ENCODE peak calls at places on chromosome 15, in six cellular contexts. H is uterus, W is iPS-NIHi11, F is GM19239, Q is mucosa of gallbladder, U is ELF-1. E is an unnamed sample.

GRCh38 chr15:83585770-83586169 is 68.2 kb upstream of the ADAMTSL3 start:
- DNase-seq in H (no peak), W (no peak), F (no peak), Q (no peak), U (no peak), E (no peak)

GRCh38 chr15:51356983-51357382 is 15.5 kb downstream of the GLDN start:
- DNase-seq in H (no peak), W (no peak), F (no peak), Q (no peak), U (no peak), E (no peak)

GRCh38 chr15:37132826-37133417 is 32.6 kb upstream of the MEIS2 start:
- DNase-seq in H (no peak), W (no peak), F (no peak), Q (no peak), U (no peak), E (no peak)

GRCh38 chr15:81091889-81092558 is 42.0 kb upstream of the CFAP161 start:
- DNase-seq in H (peak), W (no peak), F (no peak), Q (peak), U (no peak), E (no peak)

GRCh38 chr15:90465930-90466567 is 63.7 kb upstream of the CRTC3 start:
- DNase-seq in H (no peak), W (no peak), F (no peak), Q (no peak), U (no peak), E (no peak)

GRCh38 chr15:19899021-19899824 is 642.4 kb downstream of the GOLGA6L6 start:
- DNase-seq in H (no peak), W (no peak), F (no peak), Q (no peak), U (no peak), E (peak)

GRCh38 chr15:67033521-67033920 is 31.9 kb upstream of the SMAD3 start:
- DNase-seq in H (no peak), W (peak), F (no peak), Q (no peak), U (peak), E (no peak)

GRCh38 chr15:38608682-38609081 is 44.1 kb upstream of the RASGRP1 start:
- DNase-seq in H (no peak), W (no peak), F (no peak), Q (no peak), U (no peak), E (no peak)

GRCh38 chr15:90603893-90604292 is 74.2 kb downstream of the CRTC3 start:
- DNase-seq in H (no peak), W (peak), F (no peak), Q (no peak), U (no peak), E (peak)

GRCh38 chr15:39598186-39598850 is 17.4 kb downstream of the THBS1 start:
- DNase-seq in H (no peak), W (no peak), F (no peak), Q (no peak), U (no peak), E (no peak)

GRCh38 chr15:73240864-73241499 is 127.8 kb downstream of the HCN4 start:
- DNase-seq in H (peak), W (peak), F (peak), Q (peak), U (peak), E (peak)

GRCh38 chr15:47750740-47751262 is 33.5 kb downstream of the SEMA6D start:
- DNase-seq in H (no peak), W (no peak), F (no peak), Q (no peak), U (no peak), E (no peak)

GRCh38 chr15:78709263-78709882 is 68.4 kb upstream of the CHRNB4 start:
- DNase-seq in H (peak), W (peak), F (peak), Q (peak), U (peak), E (peak)

E was measured in colonic mucosa.